ENCODE peak calls at places on chromosomes 11 and 22, in eight cellular contexts. One of them, this sample, is unnamed.

GRCh38 chr11:792535-792821 is 2.6 kb upstream of the CEND1 start:
- DNase-seq in IMR-90: no peak
- DNase-seq in AG10803: no peak
- DNase-seq in tibial nerve: no peak
- DNase-seq in heart left ventricle: no peak
- DNase-seq in pancreas: peak; percentile 80
- DNase-seq in adrenal gland: no peak
- DNase-seq in sigmoid colon: no peak
- DNase-seq in this sample: no peak

GRCh38 chr11:61667684-61668320 is 12.4 kb upstream of the DAGLA start:
- DNase-seq in adrenal gland: no peak
- DNase-seq in AG10803: no peak
- DNase-seq in pancreas: no peak
- DNase-seq in sigmoid colon: no peak
- DNase-seq in heart left ventricle: no peak
- DNase-seq in IMR-90: no peak
- DNase-seq in tibial nerve: no peak
- DNase-seq in this sample: no peak

GRCh38 chr11:122746050-122746478 is 90.5 kb downstream of the UBASH3B start:
- DNase-seq in AG10803: no peak
- DNase-seq in heart left ventricle: no peak
- DNase-seq in IMR-90: no peak
- DNase-seq in sigmoid colon: no peak
- DNase-seq in pancreas: no peak
- DNase-seq in tibial nerve: no peak
- DNase-seq in adrenal gland: no peak
- DNase-seq in this sample: no peak

GRCh38 chr11:78168539-78169477 is 19.6 kb downstream of the KCTD21 start:
- DNase-seq in tibial nerve: peak; percentile 83
- DNase-seq in heart left ventricle: peak; percentile 93
- DNase-seq in IMR-90: peak; percentile 88
- DNase-seq in pancreas: no peak
- DNase-seq in AG10803: peak; percentile 91
- DNase-seq in sigmoid colon: peak; percentile 91
- DNase-seq in adrenal gland: peak; percentile 91
- DNase-seq in this sample: peak; percentile 88

GRCh38 chr11:105854269-105854668 is 167.8 kb downstream of the MSANTD4 start:
- DNase-seq in pancreas: no peak
- DNase-seq in sigmoid colon: no peak
- DNase-seq in IMR-90: no peak
- DNase-seq in heart left ventricle: no peak
- DNase-seq in adrenal gland: no peak
- DNase-seq in AG10803: no peak
- DNase-seq in tibial nerve: no peak
- DNase-seq in this sample: no peak

GRCh38 chr11:74954199-74954598 is 5.1 kb downstream of the SPCS2 start:
- DNase-seq in adrenal gland: no peak
- DNase-seq in pancreas: no peak
- DNase-seq in tibial nerve: no peak
- DNase-seq in IMR-90: no peak
- DNase-seq in heart left ventricle: no peak
- DNase-seq in sigmoid colon: no peak
- DNase-seq in AG10803: no peak
- DNase-seq in this sample: no peak

GRCh38 chr22:29716814-29717213 is 3.0 kb upstream of the CABP7 start:
- DNase-seq in heart left ventricle: peak; percentile 54
- DNase-seq in pancreas: no peak
- DNase-seq in AG10803: peak; percentile 65
- DNase-seq in tibial nerve: no peak
- DNase-seq in adrenal gland: peak; percentile 77
- DNase-seq in IMR-90: peak; percentile 80
- DNase-seq in sigmoid colon: no peak
- DNase-seq in this sample: peak; percentile 76

GRCh38 chr11:8709002-8709672 is 26.5 kb downstream of the RPL27A start:
- DNase-seq in AG10803: peak; percentile 99
- DNase-seq in IMR-90: peak; percentile 95
- DNase-seq in tibial nerve: peak; percentile 85
- DNase-seq in adrenal gland: peak; percentile 72
- DNase-seq in pancreas: peak; percentile 81
- DNase-seq in sigmoid colon: peak; percentile 98
- DNase-seq in heart left ventricle: peak; percentile 92
- DNase-seq in this sample: peak; percentile 88

GRCh38 chr11:1084561-1085439 is 10.1 kb downstream of the MUC2 start:
- DNase-seq in AG10803: no peak
- DNase-seq in IMR-90: no peak
- DNase-seq in heart left ventricle: peak; percentile 21
- DNase-seq in sigmoid colon: peak; percentile 52
- DNase-seq in tibial nerve: no peak
- DNase-seq in pancreas: peak; percentile 66
- DNase-seq in adrenal gland: no peak
- DNase-seq in this sample: no peak

GRCh38 chr22:31896472-31896871 is 47.9 kb upstream of the YWHAH start:
- DNase-seq in tibial nerve: no peak
- DNase-seq in AG10803: no peak
- DNase-seq in pancreas: no peak
- DNase-seq in adrenal gland: no peak
- DNase-seq in IMR-90: no peak
- DNase-seq in heart left ventricle: no peak
- DNase-seq in sigmoid colon: no peak
- DNase-seq in this sample: no peak

GRCh38 chr11:126502159-126502558 is 146.7 kb downstream of the ST3GAL4 start:
- DNase-seq in IMR-90: no peak
- DNase-seq in sigmoid colon: peak; percentile 42
- DNase-seq in tibial nerve: no peak
- DNase-seq in adrenal gland: no peak
- DNase-seq in heart left ventricle: no peak
- DNase-seq in AG10803: no peak
- DNase-seq in pancreas: no peak
- DNase-seq in this sample: no peak

GRCh38 chr11:47904048-47904447 is 55.9 kb upstream of the NUP160 start:
- DNase-seq in AG10803: peak; percentile 74
- DNase-seq in sigmoid colon: no peak
- DNase-seq in tibial nerve: no peak
- DNase-seq in heart left ventricle: no peak
- DNase-seq in pancreas: no peak
- DNase-seq in IMR-90: peak; percentile 64
- DNase-seq in adrenal gland: no peak
- DNase-seq in this sample: no peak

GRCh38 chr22:44394246-44395115 is 81.7 kb upstream of the SHISAL1 start:
- DNase-seq in tibial nerve: peak; percentile 2
- DNase-seq in AG10803: no peak
- DNase-seq in IMR-90: no peak
- DNase-seq in pancreas: no peak
- DNase-seq in sigmoid colon: peak; percentile 11
- DNase-seq in heart left ventricle: peak; percentile 17
- DNase-seq in adrenal gland: no peak
- DNase-seq in this sample: no peak

GRCh38 chr22:21446128-21446826 is 20.9 kb upstream of the TMEM191C start:
- DNase-seq in AG10803: no peak
- DNase-seq in heart left ventricle: peak; percentile 22
- DNase-seq in pancreas: peak; percentile 76
- DNase-seq in sigmoid colon: peak; percentile 56
- DNase-seq in IMR-90: no peak
- DNase-seq in tibial nerve: peak; percentile 9
- DNase-seq in adrenal gland: no peak
- DNase-seq in this sample: no peak

GRCh38 chr11:2139118-2139490 is at the start of gene IGF2:
- DNase-seq in adrenal gland: no peak
- DNase-seq in sigmoid colon: no peak
- DNase-seq in IMR-90: no peak
- DNase-seq in pancreas: no peak
- DNase-seq in AG10803: no peak
- DNase-seq in heart left ventricle: peak; percentile 27
- DNase-seq in tibial nerve: no peak
- DNase-seq in this sample: no peak

GRCh38 chr11:63567044-63567840 is 4.1 kb upstream of the PLAAT2 start:
- DNase-seq in adrenal gland: no peak
- DNase-seq in heart left ventricle: peak; percentile 62
- DNase-seq in pancreas: no peak
- DNase-seq in sigmoid colon: peak; percentile 39
- DNase-seq in IMR-90: peak; percentile 88
- DNase-seq in AG10803: peak; percentile 49
- DNase-seq in tibial nerve: no peak
- DNase-seq in this sample: peak; percentile 86

GRCh38 chr22:28297504-28297903 is 378.4 kb upstream of the PITPNB start:
- DNase-seq in IMR-90: peak; percentile 2
- DNase-seq in sigmoid colon: no peak
- DNase-seq in heart left ventricle: no peak
- DNase-seq in AG10803: no peak
- DNase-seq in pancreas: no peak
- DNase-seq in adrenal gland: no peak
- DNase-seq in tibial nerve: no peak
- DNase-seq in this sample: no peak

GRCh38 chr22:30868663-30869385 is 99.8 kb downstream of the MORC2 start:
- DNase-seq in IMR-90: peak; percentile 75
- DNase-seq in tibial nerve: no peak
- DNase-seq in heart left ventricle: peak; percentile 15
- DNase-seq in sigmoid colon: peak; percentile 25
- DNase-seq in AG10803: no peak
- DNase-seq in pancreas: no peak
- DNase-seq in adrenal gland: peak; percentile 68
- DNase-seq in this sample: peak; percentile 22

GRCh38 chr11:17277024-17277584 is 565 bp downstream of the NUCB2 start:
- DNase-seq in pancreas: no peak
- DNase-seq in adrenal gland: peak; percentile 35
- DNase-seq in IMR-90: peak; percentile 63
- DNase-seq in AG10803: peak; percentile 55
- DNase-seq in heart left ventricle: no peak
- DNase-seq in tibial nerve: no peak
- DNase-seq in sigmoid colon: peak; percentile 77
- DNase-seq in this sample: peak; percentile 51

GRCh38 chr11:118673361-118674093 is 5.9 kb downstream of the TREH start:
- DNase-seq in heart left ventricle: no peak
- DNase-seq in sigmoid colon: no peak
- DNase-seq in AG10803: no peak
- DNase-seq in tibial nerve: no peak
- DNase-seq in pancreas: no peak
- DNase-seq in IMR-90: no peak
- DNase-seq in adrenal gland: no peak
- DNase-seq in this sample: no peak

GRCh38 chr11:134466035-134466908 is 54.2 kb upstream of the B3GAT1 start:
- DNase-seq in heart left ventricle: no peak
- DNase-seq in AG10803: no peak
- DNase-seq in pancreas: no peak
- DNase-seq in IMR-90: no peak
- DNase-seq in sigmoid colon: peak; percentile 27
- DNase-seq in adrenal gland: no peak
- DNase-seq in tibial nerve: no peak
- DNase-seq in this sample: no peak

GRCh38 chr11:65436412-65437032 is 13.9 kb downstream of the NEAT1 start:
- DNase-seq in pancreas: no peak
- DNase-seq in sigmoid colon: peak; percentile 62
- DNase-seq in heart left ventricle: no peak
- DNase-seq in IMR-90: peak; percentile 49
- DNase-seq in adrenal gland: peak; percentile 56
- DNase-seq in tibial nerve: peak; percentile 12
- DNase-seq in AG10803: peak; percentile 37
- DNase-seq in this sample: peak; percentile 53

GRCh38 chr22:50683086-50683993 is 10.7 kb downstream of the SHANK3 start:
- DNase-seq in tibial nerve: no peak
- DNase-seq in sigmoid colon: no peak
- DNase-seq in heart left ventricle: no peak
- DNase-seq in AG10803: no peak
- DNase-seq in adrenal gland: no peak
- DNase-seq in IMR-90: no peak
- DNase-seq in pancreas: no peak
- DNase-seq in this sample: no peak
- H3K4me3 ChIP-seq in tibial nerve: no peak overlapping the region
- H3K4me3 ChIP-seq in sigmoid colon: no peak overlapping the region
- H3K4me3 ChIP-seq in heart left ventricle: no peak overlapping the region
- H3K4me3 ChIP-seq in AG10803: no peak overlapping the region
- H3K4me3 ChIP-seq in adrenal gland: no peak overlapping the region
- H3K4me3 ChIP-seq in IMR-90: no peak overlapping the region
- H3K4me3 ChIP-seq in pancreas: no peak overlapping the region
- H3K4me3 ChIP-seq in this sample: no peak overlapping the region

GRCh38 chr11:13357232-13357631 is 79.6 kb downstream of the BMAL1 start:
- DNase-seq in IMR-90: no peak
- DNase-seq in tibial nerve: no peak
- DNase-seq in heart left ventricle: no peak
- DNase-seq in pancreas: no peak
- DNase-seq in adrenal gland: no peak
- DNase-seq in sigmoid colon: no peak
- DNase-seq in AG10803: no peak
- DNase-seq in this sample: no peak
- TF ChIP-seq CTCF in IMR-90: no peak
- TF ChIP-seq CTCF in tibial nerve: no peak
- TF ChIP-seq CTCF in heart left ventricle: no peak
- TF ChIP-seq CTCF in pancreas: no peak
- TF ChIP-seq CTCF in adrenal gland: no peak
- TF ChIP-seq CTCF in sigmoid colon: no peak
- TF ChIP-seq CTCF in AG10803: no peak
- TF ChIP-seq CTCF in this sample: no peak

GRCh38 chr11:96391698-96392307 is 2.0 kb downstream of the JRKL start:
- DNase-seq in pancreas: no peak
- DNase-seq in adrenal gland: no peak
- DNase-seq in IMR-90: no peak
- DNase-seq in sigmoid colon: no peak
- DNase-seq in AG10803: no peak
- DNase-seq in heart left ventricle: no peak
- DNase-seq in tibial nerve: no peak
- DNase-seq in this sample: peak; percentile 2
- H3K4me3 ChIP-seq in pancreas: no peak overlapping the region
- H3K4me3 ChIP-seq in adrenal gland: no peak overlapping the region
- H3K4me3 ChIP-seq in IMR-90: no peak overlapping the region
- H3K4me3 ChIP-seq in sigmoid colon: no peak overlapping the region
- H3K4me3 ChIP-seq in AG10803: no peak overlapping the region
- H3K4me3 ChIP-seq in heart left ventricle: no peak overlapping the region
- H3K4me3 ChIP-seq in tibial nerve: no peak overlapping the region
- H3K4me3 ChIP-seq in this sample: no peak overlapping the region

GRCh38 chr22:18952022-18952421 is 15.9 kb upstream of the PRODH start:
- DNase-seq in IMR-90: no peak
- DNase-seq in adrenal gland: peak; percentile 6
- DNase-seq in heart left ventricle: no peak
- DNase-seq in AG10803: no peak
- DNase-seq in sigmoid colon: peak; percentile 22
- DNase-seq in tibial nerve: no peak
- DNase-seq in pancreas: peak; percentile 29
- DNase-seq in this sample: no peak

GRCh38 chr22:18954941-18955571 is 19.0 kb upstream of the PRODH start:
- DNase-seq in adrenal gland: no peak
- DNase-seq in IMR-90: no peak
- DNase-seq in tibial nerve: peak; percentile 1
- DNase-seq in heart left ventricle: no peak
- DNase-seq in pancreas: peak; percentile 60
- DNase-seq in AG10803: no peak
- DNase-seq in sigmoid colon: peak; percentile 55
- DNase-seq in this sample: no peak

GRCh38 chr22:18955696-18956095 is 19.6 kb upstream of the PRODH start:
- DNase-seq in sigmoid colon: peak; percentile 40
- DNase-seq in tibial nerve: no peak
- DNase-seq in adrenal gland: no peak
- DNase-seq in IMR-90: no peak
- DNase-seq in AG10803: no peak
- DNase-seq in heart left ventricle: no peak
- DNase-seq in pancreas: peak; percentile 52
- DNase-seq in this sample: no peak

GRCh38 chr22:18950141-18950540 is 14.0 kb upstream of the PRODH start:
- DNase-seq in adrenal gland: no peak
- DNase-seq in sigmoid colon: peak; percentile 52
- DNase-seq in tibial nerve: peak; percentile 7
- DNase-seq in heart left ventricle: no peak
- DNase-seq in pancreas: peak; percentile 43
- DNase-seq in AG10803: no peak
- DNase-seq in IMR-90: no peak
- DNase-seq in this sample: no peak

GRCh38 chr22:18954333-18954732 is 18.2 kb upstream of the PRODH start:
- DNase-seq in pancreas: peak; percentile 91
- DNase-seq in adrenal gland: peak; percentile 70
- DNase-seq in sigmoid colon: peak; percentile 72
- DNase-seq in heart left ventricle: peak; percentile 59
- DNase-seq in IMR-90: peak; percentile 25
- DNase-seq in AG10803: peak; percentile 10
- DNase-seq in tibial nerve: peak; percentile 55
- DNase-seq in this sample: peak; percentile 33
- TF ChIP-seq CTCF in pancreas: peak; percentile 75
- TF ChIP-seq CTCF in adrenal gland: peak; percentile 87
- TF ChIP-seq CTCF in sigmoid colon: peak; percentile 65
- TF ChIP-seq CTCF in heart left ventricle: peak; percentile 75
- TF ChIP-seq CTCF in IMR-90: peak; percentile 80
- TF ChIP-seq CTCF in AG10803: peak; percentile 57
- TF ChIP-seq CTCF in tibial nerve: peak; percentile 82
- TF ChIP-seq CTCF in this sample: peak; percentile 92